ENCODE peak calls at places on chromosomes 4 and X, in four cellular contexts. L is K562, B is HL-60, S is GM12878. F is an unnamed sample.

GRCh38 chr4:142558851-142559250 is 287.2 kb downstream of the INPP4B start:
- DNase-seq in L (no peak), S (no peak), B (no peak), F (no peak)

GRCh38 chr4:115054836-115055235 is 58.6 kb downstream of the NDST4 start:
- DNase-seq in L (no peak), S (no peak), B (no peak), F (no peak)

GRCh38 chr4:92516450-92516849 is 212.7 kb downstream of the GRID2 start:
- DNase-seq in L (no peak), S (no peak), B (no peak), F (no peak)

GRCh38 chrX:39895228-39896110 is 202.3 kb downstream of the BCOR start:
- DNase-seq in L (no peak), S (no peak), B (no peak), F (no peak)

GRCh38 chrX:13415551-13415950 is 95.7 kb upstream of the ATXN3L start:
- DNase-seq in L (no peak), B (no peak), S (no peak), F (no peak)

GRCh38 chrX:44915361-44915868 is 42.4 kb downstream of the KDM6A start:
- DNase-seq in B (no peak), L (peak), S (no peak), F (no peak)

GRCh38 chr4:4818440-4819212 is 40.8 kb upstream of the MSX1 start:
- DNase-seq in S (no peak), B (no peak), L (no peak), F (no peak)

GRCh38 chrX:44344687-44345086 is 1.2 kb upstream of the EFHC2 start:
- DNase-seq in B (no peak), L (peak), S (no peak), F (no peak)

GRCh38 chr4:1039493-1040343 is 28.3 kb downstream of the FGFRL1 start:
- DNase-seq in B (no peak), L (peak), S (no peak), F (no peak)

GRCh38 chr4:135917016-135917415 is 1615.3 kb downstream of the PCDH18 start:
- DNase-seq in B (no peak), S (no peak), L (no peak), F (no peak)

GRCh38 chr4:8709729-8710360 is 117.3 kb downstream of the CPZ start:
- DNase-seq in B (no peak), L (no peak), S (no peak), F (no peak)

GRCh38 chr4:74268643-74269042 is 39.6 kb upstream of the EPGN start:
- DNase-seq in S (no peak), L (no peak), B (no peak), F (no peak)

GRCh38 chr4:117965608-117966007 is 68.7 kb upstream of the NDST3 start:
- DNase-seq in S (no peak), L (no peak), B (no peak), F (no peak)

GRCh38 chr4:71290074-71290473 is 48.7 kb upstream of the SLC4A4 start:
- DNase-seq in L (no peak), B (no peak), S (no peak), F (no peak)

GRCh38 chr4:118296739-118297138 is 56.1 kb downstream of the PRSS12 start:
- DNase-seq in B (no peak), L (no peak), S (no peak), F (no peak)

GRCh38 chrX:42992199-42992943 is 214.4 kb upstream of the PPP1R2C start:
- DNase-seq in S (no peak), B (no peak), L (no peak), F (no peak)

GRCh38 chr4:137310593-137311490 is 221.5 kb downstream of the PCDH18 start:
- DNase-seq in B (no peak), L (no peak), S (no peak), F (no peak)

GRCh38 chrX:3143043-3143799 is 102.0 kb downstream of the ARSF start:
- DNase-seq in S (no peak), L (no peak), B (peak), F (no peak)

GRCh38 chr4:122313001-122313400 is 65.8 kb upstream of the ADAD1 start:
- DNase-seq in S (no peak), B (no peak), L (no peak), F (no peak)

GRCh38 chrX:27728291-27728690 is 79.5 kb upstream of the MAGEB10 start:
- DNase-seq in B (no peak), S (no peak), L (no peak), F (no peak)

GRCh38 chr4:80307774-80308465 is 27.6 kb upstream of the CFAP299 start:
- DNase-seq in S (no peak), B (no peak), L (peak), F (no peak)

DNA sequence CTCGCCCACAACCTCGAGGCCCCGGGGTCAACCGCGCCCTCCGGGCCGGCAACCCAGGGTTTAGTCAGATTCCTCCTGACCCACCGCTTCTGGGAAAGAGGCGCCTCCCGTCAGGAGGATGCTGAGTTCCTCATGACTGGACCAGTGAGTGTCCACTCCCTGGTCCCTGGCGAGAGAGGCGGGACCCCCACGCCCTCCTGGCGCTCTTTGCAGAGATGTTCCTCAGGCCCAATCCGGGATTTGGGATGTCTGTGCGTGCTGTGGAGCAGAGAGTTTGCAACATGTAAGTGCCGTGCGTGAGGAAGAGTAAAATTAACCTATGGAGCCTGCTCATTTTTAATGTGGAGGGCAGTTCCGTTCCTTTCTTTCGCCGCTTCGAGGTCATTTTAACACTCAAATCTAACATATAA is 822 bp upstream of the UGDH start:
- DNase-seq in S (no peak), B (peak), L (no peak), F (no peak)
- TF ChIP-seq SPI1 in S (no peak), B (no peak), L (no peak), F (no peak)

DNA sequence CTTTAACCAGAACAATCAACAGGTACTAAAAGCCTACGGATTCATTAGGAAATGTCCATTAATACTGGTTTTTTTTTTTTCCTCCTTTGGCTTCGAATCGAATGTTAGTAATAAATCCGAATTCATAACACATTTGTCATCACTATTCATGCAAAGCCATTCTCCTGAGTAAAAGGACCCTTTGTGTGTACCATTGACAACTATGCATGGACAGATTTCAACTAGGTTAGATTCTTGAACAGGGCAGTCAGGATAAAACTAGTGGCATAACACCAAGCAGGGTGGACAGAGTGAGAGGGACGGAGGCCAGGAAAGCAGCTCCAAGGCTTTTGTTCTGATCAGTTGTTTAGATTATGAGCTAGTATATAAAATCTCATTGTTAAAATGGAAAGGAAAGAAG is 1722.0 kb upstream of the TENM3 start:
- DNase-seq in S (no peak), L (no peak), B (no peak), F (no peak)
- TF ChIP-seq SPI1 in S (no peak), L (no peak), B (no peak), F (no peak)

GRCh38 chr4:2797545-2798305 is 4.8 kb downstream of the SH3BP2 start:
- DNase-seq in S (no peak), B (no peak), L (no peak), F (no peak)

GRCh38 chr4:2800691-2801596 is 8.1 kb downstream of the SH3BP2 start:
- DNase-seq in B (peak), S (peak), L (peak), F (no peak)

GRCh38 chr4:2799444-2799911 is 6.6 kb downstream of the SH3BP2 start:
- DNase-seq in B (no peak), S (no peak), L (no peak), F (no peak)

GRCh38 chr4:2798399-2799301 is 5.8 kb downstream of the SH3BP2 start:
- DNase-seq in S (no peak), B (no peak), L (no peak), F (no peak)

GRCh38 chr4:2799971-2800690 is 7.2 kb downstream of the SH3BP2 start:
- DNase-seq in L (no peak), S (no peak), B (peak), F (no peak)
- TF ChIP-seq SPI1 in L (no peak), S (no peak), B (no peak), F (no peak)

GRCh38 chr4:174193438-174194015 is 89.9 kb downstream of the FBXO8 start:
- DNase-seq in S (no peak), B (no peak), L (peak), F (no peak)

GRCh38 chr4:174192943-174193342 is 90.5 kb downstream of the FBXO8 start:
- DNase-seq in S (no peak), L (no peak), B (no peak), F (no peak)

GRCh38 chr4:174189392-174190029 is 94.0 kb downstream of the FBXO8 start:
- DNase-seq in L (no peak), S (no peak), B (no peak), F (no peak)

DNA sequence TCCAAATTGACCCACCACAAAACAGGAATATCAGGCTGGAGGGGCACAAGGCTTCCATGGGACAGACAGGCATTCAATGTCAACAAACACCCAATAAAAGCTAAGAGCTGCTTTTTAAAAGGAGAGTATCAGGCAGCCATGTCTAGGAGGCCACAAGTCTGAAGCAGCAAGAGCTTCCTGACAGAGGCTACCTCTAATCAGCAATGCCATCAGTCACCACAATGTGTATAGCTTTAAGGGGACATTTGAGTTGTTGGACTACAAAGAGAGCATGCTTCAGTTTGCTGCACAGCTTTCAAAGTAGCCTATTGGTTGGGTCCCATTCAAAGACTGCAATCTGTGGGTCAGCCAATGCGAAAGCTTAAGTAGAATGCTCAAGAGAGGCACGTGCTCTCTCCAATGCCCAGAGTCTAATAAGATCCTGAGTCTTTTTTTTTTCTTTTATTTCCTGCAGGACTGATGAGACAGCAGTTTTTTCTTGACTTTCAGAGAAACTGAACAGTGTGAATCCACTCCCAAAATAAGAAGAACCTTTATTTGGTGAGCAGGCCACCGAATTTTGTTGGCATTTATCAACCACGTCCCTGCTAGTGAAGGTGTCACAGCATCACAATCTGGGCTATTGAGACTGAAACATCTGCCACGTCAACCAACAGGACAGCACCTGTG is 92.5 kb downstream of the FBXO8 start:
- DNase-seq in B (no peak), L (peak), S (no peak), F (no peak)
- TF ChIP-seq SPI1 in B (no peak), L (no peak), S (no peak), F (no peak)

DNA sequence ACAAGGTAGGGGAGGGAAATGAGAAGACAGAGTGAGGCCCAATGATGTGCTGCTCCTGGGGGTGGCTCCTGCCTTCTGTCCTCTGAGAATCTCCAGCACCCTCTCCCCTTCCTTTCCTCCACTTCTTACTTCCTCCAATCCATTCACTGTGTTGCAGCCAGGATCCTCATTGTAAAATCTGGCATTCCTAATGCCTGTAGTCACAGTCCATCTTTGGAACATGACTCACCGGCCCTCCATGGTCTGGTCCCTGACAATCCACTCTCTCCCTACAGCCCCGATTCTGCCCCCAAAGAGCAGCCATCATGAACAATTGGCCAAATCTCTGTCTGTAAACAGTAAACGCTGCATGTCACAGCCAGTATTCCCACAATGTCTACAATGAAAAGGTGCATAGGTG is 72.9 kb downstream of the CLNK start:
- DNase-seq in L (no peak), B (no peak), S (no peak), F (no peak)
- TF ChIP-seq SPI1 in L (no peak), B (no peak), S (no peak), F (no peak)

GRCh38 chr4:53499791-53500190 is 91.5 kb downstream of the LNX1 start:
- DNase-seq in S (no peak), B (no peak), L (no peak), F (no peak)

GRCh38 chr4:53501561-53501960 is 89.7 kb downstream of the LNX1 start:
- DNase-seq in S (no peak), L (no peak), B (no peak), F (no peak)

GRCh38 chr4:53497446-53498069 is 93.7 kb downstream of the LNX1 start:
- DNase-seq in S (no peak), B (no peak), L (no peak), F (no peak)

GRCh38 chr4:53500552-53500951 is 90.7 kb downstream of the LNX1 start:
- DNase-seq in L (no peak), S (no peak), B (no peak), F (no peak)

GRCh38 chr4:53498712-53499111 is 92.6 kb downstream of the LNX1 start:
- DNase-seq in L (no peak), B (no peak), S (no peak), F (no peak)
- TF ChIP-seq SPI1 in L (no peak), B (no peak), S (no peak), F (no peak)

DNA sequence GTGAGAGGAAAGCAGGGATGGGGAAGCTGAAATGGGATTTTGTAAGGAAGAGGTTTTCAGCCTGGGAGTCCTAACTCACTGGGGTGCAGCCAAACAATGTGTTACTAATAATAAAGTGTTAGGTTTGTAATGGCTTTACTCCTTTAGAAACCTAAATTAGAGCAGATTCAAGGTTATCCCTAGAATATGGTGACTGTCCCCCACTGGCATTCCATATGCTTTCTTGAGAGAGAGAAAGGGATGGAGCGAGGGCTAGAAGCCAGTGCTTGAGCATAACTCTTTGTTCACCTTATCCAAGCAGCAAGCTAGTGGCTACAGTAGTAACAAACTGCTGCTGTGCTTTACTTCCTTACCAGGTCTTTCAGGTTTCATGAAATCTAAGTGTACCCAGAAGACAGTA is 249.1 kb upstream of the PGRMC2 start:
- DNase-seq in B (no peak), S (no peak), L (no peak), F (no peak)
- TF ChIP-seq SPI1 in B (no peak), S (no peak), L (no peak), F (no peak)

DNA sequence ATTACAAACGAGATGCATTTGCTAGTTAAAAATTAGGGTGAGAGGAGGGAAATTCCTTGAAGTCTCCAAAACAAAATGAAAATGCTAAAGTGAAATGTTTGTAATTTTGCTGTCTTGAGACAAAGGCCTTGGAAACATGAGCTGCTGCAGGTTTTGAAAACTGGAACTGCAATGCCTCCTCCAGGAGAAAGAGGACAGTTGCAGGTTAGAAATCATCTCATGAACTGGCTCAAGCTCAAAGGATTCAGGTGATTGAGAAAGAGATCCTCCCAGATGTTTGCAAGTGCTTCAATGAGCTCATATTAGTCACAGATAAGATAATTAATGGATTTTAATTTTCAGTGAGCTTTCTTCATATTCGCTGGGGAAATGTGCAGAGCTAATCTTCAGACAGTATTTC is 32.4 kb downstream of the SMPX start:
- DNase-seq in S (no peak), L (peak), B (no peak), F (no peak)
- TF ChIP-seq SPI1 in S (no peak), L (no peak), B (no peak), F (no peak)

DNA sequence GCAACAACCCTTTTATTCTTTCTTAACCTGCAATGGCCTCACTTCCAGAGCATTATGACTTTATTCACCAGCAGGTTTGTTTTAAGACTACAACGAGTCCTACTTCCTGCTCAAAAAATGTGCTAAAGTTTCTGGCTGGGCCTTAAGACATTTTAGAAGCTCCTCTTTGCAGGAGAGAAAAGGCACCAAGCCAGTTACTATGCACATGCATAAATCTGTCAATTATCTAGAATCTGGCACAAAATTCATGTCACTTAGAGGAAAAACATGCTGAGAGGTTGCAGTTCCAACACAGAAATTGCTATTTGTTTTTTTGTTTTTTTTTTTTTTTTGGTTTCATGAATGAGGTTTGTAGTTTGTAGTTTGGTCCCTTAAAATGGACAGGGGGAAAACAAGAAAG is 223.0 kb upstream of the EPHA5 start:
- DNase-seq in S (no peak), L (no peak), B (no peak), F (no peak)
- TF ChIP-seq SPI1 in S (no peak), L (no peak), B (no peak), F (no peak)

GRCh38 chr4:154467886-154468285 is 23.7 kb downstream of the DCHS2 start:
- DNase-seq in L (no peak), B (no peak), S (no peak), F (no peak)
- TF ChIP-seq SPI1 in L (no peak), B (no peak), S (no peak), F (no peak)

F was measured in GM12891.